ENCODE peak calls at places on chromosome 20, in ten cellular contexts. B, U, G, J, O, F, A, M, H and N are unnamed samples.

GRCh38 chr20:63083831-63084562 is 77.2 kb upstream of the BHLHE23 start:
- DNase-seq in B (no peak), U (no peak), G (no peak), J (no peak), O (no peak), F (no peak), A (no peak), M (no peak), H (no peak), N (no peak)

GRCh38 chr20:33852971-33853813 is 42.0 kb downstream of the CHMP4B start:
- DNase-seq in B (peak; percentile 18), U (no peak), G (no peak), J (no peak), O (no peak), F (no peak), A (no peak), M (no peak), H (no peak), N (no peak)

GRCh38 chr20:8404912-8405635 is 273.0 kb downstream of the PLCB1 start:
- DNase-seq in B (no peak), U (no peak), G (no peak), J (no peak), O (no peak), F (no peak), A (no peak), M (no peak), H (no peak), N (no peak)

GRCh38 chr20:63689046-63690000 is 7.1 kb upstream of the TNFRSF6B start:
- DNase-seq in B (no peak), U (no peak), G (no peak), J (no peak), O (no peak), F (no peak), A (no peak), M (no peak), H (peak; percentile 27), N (no peak)

GRCh38 chr20:42350521-42350920 is 732.3 kb upstream of the CHD6 start:
- DNase-seq in B (no peak), U (no peak), G (no peak), J (peak; percentile 66), O (no peak), F (no peak), A (peak; percentile 2), M (no peak), H (no peak), N (no peak)

GRCh38 chr20:31517373-31517772 is 3.1 kb downstream of the HM13 start:
- DNase-seq in B (peak; percentile 82), U (peak; percentile 59), G (no peak), J (no peak), O (no peak), F (no peak), A (peak; percentile 86), M (peak; percentile 13), H (peak; percentile 76), N (no peak)

GRCh38 chr20:36585410-36586125 is 12.2 kb downstream of the TGIF2 start:
- DNase-seq in B (peak; percentile 67), U (peak; percentile 83), G (no peak), J (no peak), O (no peak), F (no peak), A (peak; percentile 98), M (no peak), H (no peak), N (no peak)

GRCh38 chr20:58712116-58712822 is 19.7 kb downstream of the NPEPL1 start:
- DNase-seq in B (no peak), U (no peak), G (no peak), J (peak; percentile 76), O (no peak), F (no peak), A (no peak), M (no peak), H (no peak), N (no peak)

GRCh38 chr20:32609993-32610896 is 25.1 kb upstream of the NOL4L start:
- DNase-seq in B (no peak), U (no peak), G (no peak), J (no peak), O (no peak), F (no peak), A (no peak), M (no peak), H (no peak), N (no peak)

GRCh38 chr20:53332022-53332824 is 261.4 kb downstream of the ZNF217 start:
- DNase-seq in B (no peak), U (no peak), G (no peak), J (no peak), O (no peak), F (no peak), A (no peak), M (no peak), H (no peak), N (no peak)

GRCh38 chr20:48910360-48910781 is 11.1 kb upstream of the ARFGEF2 start:
- DNase-seq in B (no peak), U (no peak), G (no peak), J (no peak), O (peak; percentile 10), F (no peak), A (peak; percentile 59), M (no peak), H (no peak), N (no peak)

GRCh38 chr20:10313215-10313614 is 94.6 kb downstream of the SNAP25 start:
- DNase-seq in B (peak; percentile 41), U (no peak), G (peak; percentile 16), J (no peak), O (no peak), F (no peak), A (no peak), M (peak; percentile 55), H (no peak), N (no peak)

GRCh38 chr20:31869942-31870702 is at the start of the genes DUSP15 and TTLL9:
- DNase-seq in B (no peak), U (no peak), G (no peak), J (no peak), O (no peak), F (peak; percentile 72), A (no peak), M (no peak), H (peak; percentile 44), N (no peak)

GRCh38 chr20:34271961-34272360 is 30.7 kb downstream of the ASIP start:
- DNase-seq in B (peak; percentile 93), U (peak; percentile 65), G (no peak), J (no peak), O (no peak), F (no peak), A (no peak), M (peak; percentile 95), H (no peak), N (no peak)

GRCh38 chr20:24135786-24136185 is 147.2 kb upstream of the GGTLC1 start:
- DNase-seq in B (no peak), U (no peak), G (no peak), J (no peak), O (no peak), F (no peak), A (no peak), M (no peak), H (no peak), N (no peak)